ENCODE peak calls at places on chromosomes 12 and 14, in eight cellular contexts. One of them, this sample, is unnamed.

GRCh38 chr14:33509927-33510535 is 440.8 kb downstream of the EGLN3 start:
- DNase-seq in psoas muscle: no peak
- DNase-seq in H9: no peak
- DNase-seq in upper lobe of left lung: no peak
- DNase-seq in small intestine: no peak
- DNase-seq in left lung: no peak
- DNase-seq in effector memory CD4-positive, alpha-beta T cell: no peak
- DNase-seq in uterus: no peak
- DNase-seq in this sample: no peak

GRCh38 chr12:112751844-112752243 is 39.7 kb upstream of the RPH3A start:
- DNase-seq in uterus: no peak
- DNase-seq in small intestine: peak; percentile 5
- DNase-seq in upper lobe of left lung: no peak
- DNase-seq in H9: no peak
- DNase-seq in psoas muscle: no peak
- DNase-seq in left lung: no peak
- DNase-seq in effector memory CD4-positive, alpha-beta T cell: no peak
- DNase-seq in this sample: no peak

GRCh38 chr12:83656004-83656403 is 969.3 kb downstream of the TMTC2 start:
- DNase-seq in upper lobe of left lung: no peak
- DNase-seq in small intestine: no peak
- DNase-seq in H9: no peak
- DNase-seq in psoas muscle: no peak
- DNase-seq in left lung: no peak
- DNase-seq in effector memory CD4-positive, alpha-beta T cell: no peak
- DNase-seq in uterus: no peak
- DNase-seq in this sample: no peak

GRCh38 chr12:69254046-69254445 is 14.7 kb downstream of the CPSF6 start:
- DNase-seq in uterus: no peak
- DNase-seq in small intestine: peak; percentile 67
- DNase-seq in psoas muscle: no peak
- DNase-seq in left lung: no peak
- DNase-seq in H9: no peak
- DNase-seq in effector memory CD4-positive, alpha-beta T cell: no peak
- DNase-seq in upper lobe of left lung: no peak
- DNase-seq in this sample: no peak

GRCh38 chr12:38664661-38665269 is 240.6 kb downstream of the CPNE8 start:
- DNase-seq in left lung: no peak
- DNase-seq in effector memory CD4-positive, alpha-beta T cell: no peak
- DNase-seq in small intestine: peak; percentile 1
- DNase-seq in uterus: no peak
- DNase-seq in H9: no peak
- DNase-seq in upper lobe of left lung: no peak
- DNase-seq in psoas muscle: no peak
- DNase-seq in this sample: no peak

GRCh38 chr12:93502802-93503623 is 35.7 kb downstream of the MRPL42 start:
- DNase-seq in effector memory CD4-positive, alpha-beta T cell: peak; percentile 23
- DNase-seq in uterus: peak; percentile 59
- DNase-seq in H9: no peak
- DNase-seq in left lung: no peak
- DNase-seq in psoas muscle: no peak
- DNase-seq in small intestine: peak; percentile 54
- DNase-seq in upper lobe of left lung: peak; percentile 31
- DNase-seq in this sample: peak; percentile 13

GRCh38 chr12:115963030-115963480 is 314.4 kb downstream of the MED13L start:
- DNase-seq in upper lobe of left lung: no peak
- DNase-seq in left lung: no peak
- DNase-seq in uterus: no peak
- DNase-seq in small intestine: no peak
- DNase-seq in effector memory CD4-positive, alpha-beta T cell: no peak
- DNase-seq in psoas muscle: no peak
- DNase-seq in H9: no peak
- DNase-seq in this sample: no peak

GRCh38 chr14:35535794-35536112 is 1.8 kb downstream of the INSM2 start:
- DNase-seq in effector memory CD4-positive, alpha-beta T cell: no peak
- DNase-seq in uterus: no peak
- DNase-seq in H9: no peak
- DNase-seq in psoas muscle: no peak
- DNase-seq in left lung: no peak
- DNase-seq in upper lobe of left lung: no peak
- DNase-seq in small intestine: no peak
- DNase-seq in this sample: no peak

GRCh38 chr14:104390941-104391901 is 188.3 kb upstream of the C14orf180 start:
- DNase-seq in upper lobe of left lung: peak; percentile 19
- DNase-seq in small intestine: no peak
- DNase-seq in uterus: no peak
- DNase-seq in left lung: peak; percentile 78
- DNase-seq in psoas muscle: no peak
- DNase-seq in effector memory CD4-positive, alpha-beta T cell: no peak
- DNase-seq in H9: peak; percentile 20
- DNase-seq in this sample: no peak

GRCh38 chr14:104392001-104392395 is 187.6 kb upstream of the C14orf180 start:
- DNase-seq in H9: peak; percentile 25
- DNase-seq in small intestine: no peak
- DNase-seq in effector memory CD4-positive, alpha-beta T cell: no peak
- DNase-seq in left lung: no peak
- DNase-seq in psoas muscle: no peak
- DNase-seq in upper lobe of left lung: no peak
- DNase-seq in uterus: no peak
- DNase-seq in this sample: no peak

GRCh38 chr14:104393199-104393897 is 186.2 kb upstream of the C14orf180 start:
- DNase-seq in psoas muscle: no peak
- DNase-seq in small intestine: no peak
- DNase-seq in left lung: peak; percentile 79
- DNase-seq in upper lobe of left lung: peak; percentile 16
- DNase-seq in uterus: peak; percentile 11
- DNase-seq in H9: peak; percentile 20
- DNase-seq in effector memory CD4-positive, alpha-beta T cell: no peak
- DNase-seq in this sample: no peak

GRCh38 chr14:104393898-104394605 is 185.5 kb upstream of the C14orf180 start:
- DNase-seq in H9: peak; percentile 24
- DNase-seq in left lung: peak; percentile 70
- DNase-seq in upper lobe of left lung: peak; percentile 68
- DNase-seq in small intestine: no peak
- DNase-seq in effector memory CD4-positive, alpha-beta T cell: peak; percentile 65
- DNase-seq in psoas muscle: peak; percentile 57
- DNase-seq in uterus: peak; percentile 70
- DNase-seq in this sample: peak; percentile 59

DNA sequence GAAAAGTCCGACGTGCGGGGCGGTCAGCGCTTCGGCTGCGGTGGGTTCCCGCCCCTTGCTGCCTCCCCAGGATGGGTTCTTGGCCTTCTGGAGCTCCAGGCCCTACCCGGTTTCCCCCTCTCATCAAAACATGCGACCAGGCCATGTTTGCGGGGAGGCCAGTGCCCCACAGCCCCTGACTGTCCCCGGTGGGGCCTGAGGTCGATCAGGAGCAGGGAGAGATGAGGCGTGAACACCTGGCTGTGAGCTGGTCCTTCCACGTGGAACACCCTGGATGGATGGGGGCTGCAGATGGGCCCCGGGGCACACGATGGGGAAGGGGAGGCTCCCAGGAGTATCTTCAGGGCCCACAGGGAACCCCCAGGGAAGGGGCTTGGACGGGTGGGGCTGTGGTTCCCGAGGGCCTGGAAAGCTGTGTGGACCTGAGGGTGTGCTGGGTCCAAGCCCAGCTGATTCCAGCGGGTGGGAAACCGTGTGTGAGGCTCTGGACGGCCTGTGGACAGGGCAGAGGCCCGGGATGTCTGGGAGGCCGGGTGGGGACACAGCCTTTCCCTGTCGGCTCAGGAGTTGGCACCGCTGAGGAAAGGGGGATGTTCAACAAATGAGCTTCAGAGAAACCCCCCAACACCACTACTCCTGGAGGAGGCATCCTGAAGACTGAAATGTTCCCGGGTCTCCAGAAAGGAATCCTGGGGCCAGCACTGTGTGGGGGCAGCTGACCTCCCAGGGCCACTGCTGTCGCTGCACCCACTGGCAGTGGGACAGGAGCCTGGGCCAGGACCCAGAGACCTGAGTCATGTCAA is 187.0 kb upstream of the C14orf180 start:
- DNase-seq in upper lobe of left lung: no peak
- DNase-seq in H9: peak; percentile 17
- DNase-seq in psoas muscle: no peak
- DNase-seq in left lung: peak; percentile 57
- DNase-seq in small intestine: no peak
- DNase-seq in effector memory CD4-positive, alpha-beta T cell: no peak
- DNase-seq in uterus: peak; percentile 4
- DNase-seq in this sample: no peak
- H3K9me3 ChIP-seq in upper lobe of left lung: peaks cover 5% of the 10 kb centered on the region
- H3K9me3 ChIP-seq in H9: no peaks in the 10 kb centered on the region
- H3K9me3 ChIP-seq in psoas muscle: peaks cover 7% of the 10 kb centered on the region
- H3K9me3 ChIP-seq in left lung: no peaks in the 10 kb centered on the region
- H3K9me3 ChIP-seq in small intestine: no peaks in the 10 kb centered on the region
- H3K9me3 ChIP-seq in effector memory CD4-positive, alpha-beta T cell: no peaks in the 10 kb centered on the region
- H3K9me3 ChIP-seq in uterus: no peaks in the 10 kb centered on the region
- H3K9me3 ChIP-seq in this sample: no peaks in the 10 kb centered on the region

GRCh38 chr12:102120564-102120873 is 536 bp downstream of the PARPBP start:
- DNase-seq in psoas muscle: no peak
- DNase-seq in small intestine: no peak
- DNase-seq in effector memory CD4-positive, alpha-beta T cell: no peak
- DNase-seq in uterus: no peak
- DNase-seq in left lung: no peak
- DNase-seq in upper lobe of left lung: no peak
- DNase-seq in H9: no peak
- DNase-seq in this sample: no peak
- H3K9me3 ChIP-seq in psoas muscle: no peaks in the 10 kb centered on the region
- H3K9me3 ChIP-seq in small intestine: no peaks in the 10 kb centered on the region
- H3K9me3 ChIP-seq in effector memory CD4-positive, alpha-beta T cell: no peaks in the 10 kb centered on the region
- H3K9me3 ChIP-seq in uterus: no peaks in the 10 kb centered on the region
- H3K9me3 ChIP-seq in left lung: no peaks in the 10 kb centered on the region
- H3K9me3 ChIP-seq in upper lobe of left lung: no peaks in the 10 kb centered on the region
- H3K9me3 ChIP-seq in H9: no peaks in the 10 kb centered on the region
- H3K9me3 ChIP-seq in this sample: no peaks in the 10 kb centered on the region

GRCh38 chr12:105480162-105480561 is 149.7 kb downstream of the C12orf75 start:
- DNase-seq in upper lobe of left lung: no peak
- DNase-seq in psoas muscle: no peak
- DNase-seq in left lung: no peak
- DNase-seq in effector memory CD4-positive, alpha-beta T cell: no peak
- DNase-seq in small intestine: no peak
- DNase-seq in uterus: no peak
- DNase-seq in H9: no peak
- DNase-seq in this sample: no peak

GRCh38 chr12:105477873-105478272 is 147.4 kb downstream of the C12orf75 start:
- DNase-seq in small intestine: no peak
- DNase-seq in uterus: peak; percentile 20
- DNase-seq in left lung: no peak
- DNase-seq in upper lobe of left lung: no peak
- DNase-seq in H9: no peak
- DNase-seq in psoas muscle: no peak
- DNase-seq in effector memory CD4-positive, alpha-beta T cell: no peak
- DNase-seq in this sample: no peak

GRCh38 chr12:105479710-105480109 is 149.2 kb downstream of the C12orf75 start:
- DNase-seq in psoas muscle: no peak
- DNase-seq in uterus: no peak
- DNase-seq in small intestine: no peak
- DNase-seq in upper lobe of left lung: no peak
- DNase-seq in effector memory CD4-positive, alpha-beta T cell: no peak
- DNase-seq in H9: no peak
- DNase-seq in left lung: no peak
- DNase-seq in this sample: no peak

GRCh38 chr12:105474672-105475071 is 144.2 kb downstream of the C12orf75 start:
- DNase-seq in uterus: no peak
- DNase-seq in small intestine: no peak
- DNase-seq in psoas muscle: no peak
- DNase-seq in H9: no peak
- DNase-seq in effector memory CD4-positive, alpha-beta T cell: no peak
- DNase-seq in upper lobe of left lung: no peak
- DNase-seq in left lung: no peak
- DNase-seq in this sample: no peak

DNA sequence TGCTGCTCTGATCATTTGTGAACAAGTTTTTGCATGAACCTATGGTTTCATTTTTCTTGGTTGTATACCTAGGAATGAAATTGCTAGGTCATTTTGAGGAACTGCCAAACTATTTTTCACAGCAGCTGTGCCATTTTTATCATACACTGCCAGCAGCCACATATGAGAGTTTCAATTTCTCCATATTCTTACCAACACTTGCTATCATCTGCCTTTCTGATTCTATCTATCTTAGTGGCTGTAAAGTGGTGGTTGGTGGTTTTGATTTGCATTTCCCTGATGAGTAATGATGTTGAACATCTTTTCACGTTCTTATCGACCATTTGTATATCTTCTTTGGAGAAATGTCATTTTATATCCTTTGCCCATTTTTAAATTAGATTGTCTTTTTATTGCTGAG is 146.1 kb downstream of the C12orf75 start:
- DNase-seq in H9: no peak
- DNase-seq in left lung: no peak
- DNase-seq in upper lobe of left lung: no peak
- DNase-seq in effector memory CD4-positive, alpha-beta T cell: no peak
- DNase-seq in uterus: no peak
- DNase-seq in psoas muscle: no peak
- DNase-seq in small intestine: no peak
- DNase-seq in this sample: no peak
- H3K9me3 ChIP-seq in H9: no peaks in the 10 kb centered on the region
- H3K9me3 ChIP-seq in left lung: no peaks in the 10 kb centered on the region
- H3K9me3 ChIP-seq in upper lobe of left lung: no peaks in the 10 kb centered on the region
- H3K9me3 ChIP-seq in effector memory CD4-positive, alpha-beta T cell: no peaks in the 10 kb centered on the region
- H3K9me3 ChIP-seq in uterus: no peaks in the 10 kb centered on the region
- H3K9me3 ChIP-seq in psoas muscle: no peaks in the 10 kb centered on the region
- H3K9me3 ChIP-seq in small intestine: no peaks in the 10 kb centered on the region
- H3K9me3 ChIP-seq in this sample: no peaks in the 10 kb centered on the region

DNA sequence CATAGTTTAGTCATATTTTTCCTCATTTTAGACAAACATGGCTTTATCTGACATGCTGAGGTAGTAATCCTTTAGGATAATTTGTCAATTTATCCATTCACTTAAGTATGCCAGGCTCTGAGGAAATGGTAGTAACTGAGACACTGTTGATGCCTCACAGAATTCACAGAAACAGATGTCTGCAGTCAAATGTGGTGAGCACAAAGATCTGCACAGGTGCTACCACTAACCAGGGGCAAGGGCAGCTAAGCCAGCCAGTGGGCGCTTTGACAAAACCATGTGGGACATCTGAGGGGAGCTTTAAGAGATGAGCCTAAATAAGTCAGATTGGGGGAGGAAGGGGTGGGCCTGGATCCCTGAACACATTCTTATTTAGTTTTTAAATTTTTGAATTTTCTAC is 37.8 kb downstream of the GRIP1 start:
- DNase-seq in left lung: no peak
- DNase-seq in psoas muscle: no peak
- DNase-seq in small intestine: no peak
- DNase-seq in uterus: no peak
- DNase-seq in effector memory CD4-positive, alpha-beta T cell: no peak
- DNase-seq in upper lobe of left lung: no peak
- DNase-seq in H9: no peak
- DNase-seq in this sample: no peak
- H3K9me3 ChIP-seq in left lung: no peaks in the 10 kb centered on the region
- H3K9me3 ChIP-seq in psoas muscle: no peaks in the 10 kb centered on the region
- H3K9me3 ChIP-seq in small intestine: no peaks in the 10 kb centered on the region
- H3K9me3 ChIP-seq in uterus: no peaks in the 10 kb centered on the region
- H3K9me3 ChIP-seq in effector memory CD4-positive, alpha-beta T cell: no peaks in the 10 kb centered on the region
- H3K9me3 ChIP-seq in upper lobe of left lung: no peaks in the 10 kb centered on the region
- H3K9me3 ChIP-seq in H9: no peaks in the 10 kb centered on the region
- H3K9me3 ChIP-seq in this sample: no peaks in the 10 kb centered on the region

DNA sequence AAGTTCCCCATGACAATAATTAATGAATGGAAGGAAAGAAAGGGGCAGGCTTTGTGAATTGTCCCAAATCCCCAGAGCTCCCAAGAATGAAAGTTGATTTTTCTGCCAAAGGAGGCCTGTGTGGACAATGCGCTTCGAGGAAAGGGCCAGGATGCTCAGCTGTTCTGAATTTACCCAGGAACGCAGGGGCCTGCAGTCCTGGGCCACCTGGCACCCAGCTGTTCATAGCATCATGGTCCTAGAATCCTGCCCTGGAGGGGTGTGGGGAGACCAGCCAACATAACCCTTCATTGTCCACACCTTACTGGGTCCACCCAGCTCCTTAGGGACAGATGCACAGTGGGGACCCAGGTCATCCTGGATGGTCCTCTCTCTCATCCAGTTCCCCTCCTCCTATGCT is 587.5 kb downstream of the BCL11B start:
- DNase-seq in uterus: no peak
- DNase-seq in psoas muscle: no peak
- DNase-seq in effector memory CD4-positive, alpha-beta T cell: no peak
- DNase-seq in upper lobe of left lung: no peak
- DNase-seq in small intestine: no peak
- DNase-seq in H9: no peak
- DNase-seq in left lung: no peak
- DNase-seq in this sample: no peak
- H3K9me3 ChIP-seq in uterus: no peaks in the 10 kb centered on the region
- H3K9me3 ChIP-seq in psoas muscle: no peaks in the 10 kb centered on the region
- H3K9me3 ChIP-seq in effector memory CD4-positive, alpha-beta T cell: no peaks in the 10 kb centered on the region
- H3K9me3 ChIP-seq in upper lobe of left lung: no peaks in the 10 kb centered on the region
- H3K9me3 ChIP-seq in small intestine: no peaks in the 10 kb centered on the region
- H3K9me3 ChIP-seq in H9: no peaks in the 10 kb centered on the region
- H3K9me3 ChIP-seq in left lung: no peaks in the 10 kb centered on the region
- H3K9me3 ChIP-seq in this sample: no peaks in the 10 kb centered on the region